ENCODE peak calls at places on chromosomes 7 and 10, in eight cellular contexts. G is colonic mucosa, N is choroid plexus epithelial cell, D is lower lobe of right lung, A is astrocyte, F is neural progenitor cell, W is mammary epithelial cell, L is cardiac muscle cell. H is an unnamed sample.

GRCh38 chr10:123144697-123145541 is 3.0 kb upstream of the HMX2 start:
- DNase-seq in A (no peak), D (no peak), G (no peak), L (no peak), F (peak; percentile 55), W (peak; percentile 14), N (no peak), H (no peak)

GRCh38 chr7:132866551-132866950 is 215.3 kb downstream of the CHCHD3 start:
- DNase-seq in W (no peak), F (no peak), D (no peak), A (no peak), N (no peak), G (no peak), L (no peak), H (no peak)

GRCh38 chr7:82534687-82535086 is 91.1 kb upstream of the CACNA2D1 start:
- DNase-seq in A (peak; percentile 48), N (peak; percentile 79), L (no peak), F (no peak), G (no peak), D (no peak), W (peak; percentile 52), H (peak; percentile 30)

GRCh38 chr7:148135106-148135505 is 455.5 kb upstream of the C7orf33 start:
- DNase-seq in G (no peak), F (no peak), A (no peak), D (no peak), W (no peak), N (peak; percentile 7), L (no peak), H (no peak)

GRCh38 chr7:151425670-151426075 is 14.3 kb downstream of the CRYGN start:
- DNase-seq in F (peak; percentile 56), N (peak; percentile 93), A (peak; percentile 78), L (no peak), W (no peak), D (no peak), G (no peak), H (peak; percentile 55)

GRCh38 chr10:71255817-71256660 is 43.7 kb downstream of the UNC5B start:
- DNase-seq in D (no peak), N (peak; percentile 82), W (peak; percentile 64), G (peak; percentile 92), A (peak; percentile 91), L (no peak), F (peak; percentile 54), H (peak; percentile 74)

GRCh38 chr7:80186721-80187120 is 52.1 kb downstream of the GNAI1 start:
- DNase-seq in G (no peak), F (no peak), N (no peak), A (peak; percentile 6), L (no peak), D (no peak), W (no peak), H (peak; percentile 4)

GRCh38 chr10:103637855-103638561 is 144.5 kb downstream of the NEURL1 start:
- DNase-seq in N (peak; percentile 63), G (no peak), L (no peak), F (peak; percentile 33), A (peak; percentile 94), W (no peak), D (no peak), H (peak; percentile 92)

GRCh38 chr10:79264942-79265341 is 82.3 kb upstream of the PPIF start:
- DNase-seq in D (no peak), G (no peak), N (no peak), L (no peak), F (no peak), A (no peak), W (peak; percentile 97), H (no peak)

GRCh38 chr7:17830206-17830605 is 110.1 kb downstream of the SNX13 start:
- DNase-seq in F (no peak), W (no peak), N (peak; percentile 32), G (no peak), L (no peak), A (no peak), D (no peak), H (no peak)

GRCh38 chr7:7566651-7567611 is at the start of gene MIOS:
- DNase-seq in N (peak; percentile 71), F (peak; percentile 87), L (peak; percentile 90), W (peak; percentile 73), A (peak; percentile 50), D (peak; percentile 93), G (peak; percentile 91), H (peak; percentile 51)

GRCh38 chr10:113410618-113411017 is 142.2 kb upstream of the HABP2 start:
- DNase-seq in W (no peak), G (no peak), A (no peak), F (no peak), D (no peak), L (no peak), N (no peak), H (no peak)

GRCh38 chr7:2710256-2710655 is 22.3 kb downstream of the AMZ1 start:
- DNase-seq in N (no peak), D (no peak), L (no peak), W (no peak), A (no peak), F (no peak), G (no peak), H (no peak)

GRCh38 chr7:130960208-130960988 is 226.4 kb upstream of the KLF14 start:
- DNase-seq in W (peak; percentile 94), N (peak; percentile 98), A (peak; percentile 99), L (no peak), G (no peak), D (no peak), F (no peak), H (peak; percentile 98)

GRCh38 chr10:48503293-48503911 is 101.5 kb downstream of the ARHGAP22 start:
- DNase-seq in F (no peak), L (no peak), W (no peak), G (peak; percentile 6), N (no peak), D (no peak), A (no peak), H (no peak)

GRCh38 chr7:84142726-84143125 is 51.9 kb downstream of the SEMA3A start:
- DNase-seq in G (no peak), A (no peak), W (no peak), N (no peak), D (no peak), L (no peak), F (no peak), H (no peak)

DNA sequence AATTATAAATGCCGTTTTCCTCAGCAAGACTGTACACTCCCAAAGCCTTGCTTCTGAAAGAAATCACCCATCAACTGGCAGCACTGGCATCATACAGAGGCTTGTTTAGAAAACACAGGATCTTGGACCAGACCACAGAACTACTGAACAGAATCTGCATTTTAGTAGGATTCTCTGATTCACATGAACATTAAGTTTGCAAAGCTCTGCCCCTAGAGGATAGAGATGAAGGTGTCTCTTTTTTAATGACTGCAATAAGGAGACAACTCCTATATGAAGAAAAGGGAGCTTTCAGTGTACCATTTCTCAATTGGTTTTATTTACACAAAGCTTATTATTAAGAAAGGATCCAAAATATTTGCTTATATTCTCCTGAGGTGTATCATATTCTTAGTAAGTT is 172.7 kb downstream of the AGMO start:
- DNase-seq in N (no peak), L (no peak), F (no peak), W (no peak), D (no peak), A (no peak), G (no peak), H (no peak)
- TF ChIP-seq CTCF in N (peak; percentile 45), L (no peak), F (no peak), W (no peak), D (no peak), A (no peak), G (no peak), H (peak; percentile 47)

GRCh38 chr7:115754226-115754625 is 276.3 kb downstream of the TFEC start:
- DNase-seq in D (no peak), W (no peak), L (no peak), N (no peak), A (no peak), G (no peak), F (no peak), H (no peak)

GRCh38 chr7:115747174-115747573 is 283.4 kb downstream of the TFEC start:
- DNase-seq in W (no peak), D (no peak), N (peak; percentile 29), A (no peak), G (no peak), F (no peak), L (no peak), H (no peak)

GRCh38 chr7:115749924-115750323 is 280.6 kb downstream of the TFEC start:
- DNase-seq in A (peak; percentile 33), G (no peak), L (peak; percentile 31), D (peak; percentile 79), F (no peak), W (no peak), N (peak; percentile 15), H (no peak)

GRCh38 chr7:115748123-115748738 is 282.3 kb downstream of the TFEC start:
- DNase-seq in L (no peak), W (no peak), A (no peak), F (peak; percentile 51), G (no peak), D (no peak), N (peak; percentile 30), H (peak; percentile 13)
- TF ChIP-seq CTCF in L (peak; percentile 13), W (no peak), A (peak; percentile 18), F (peak; percentile 65), G (peak; percentile 10), D (no peak), N (peak; percentile 54), H (peak; percentile 75)

GRCh38 chr7:143494622-143495021 is 16.9 kb downstream of the TAS2R41 start:
- DNase-seq in F (no peak), W (no peak), G (no peak), A (no peak), N (peak; percentile 67), L (no peak), D (no peak), H (no peak)
- TF ChIP-seq CTCF in F (no peak), W (no peak), G (no peak), A (peak; percentile 16), N (peak; percentile 44), L (no peak), D (no peak), H (peak; percentile 69)

GRCh38 chr7:123583821-123584220 is 17.8 kb upstream of the ASB15 start:
- DNase-seq in D (no peak), L (no peak), G (no peak), W (no peak), A (no peak), N (no peak), F (no peak), H (no peak)

GRCh38 chr7:123581162-123581459 is 20.5 kb upstream of the ASB15 start:
- DNase-seq in L (no peak), N (no peak), G (no peak), D (no peak), F (no peak), W (no peak), A (no peak), H (no peak)

DNA sequence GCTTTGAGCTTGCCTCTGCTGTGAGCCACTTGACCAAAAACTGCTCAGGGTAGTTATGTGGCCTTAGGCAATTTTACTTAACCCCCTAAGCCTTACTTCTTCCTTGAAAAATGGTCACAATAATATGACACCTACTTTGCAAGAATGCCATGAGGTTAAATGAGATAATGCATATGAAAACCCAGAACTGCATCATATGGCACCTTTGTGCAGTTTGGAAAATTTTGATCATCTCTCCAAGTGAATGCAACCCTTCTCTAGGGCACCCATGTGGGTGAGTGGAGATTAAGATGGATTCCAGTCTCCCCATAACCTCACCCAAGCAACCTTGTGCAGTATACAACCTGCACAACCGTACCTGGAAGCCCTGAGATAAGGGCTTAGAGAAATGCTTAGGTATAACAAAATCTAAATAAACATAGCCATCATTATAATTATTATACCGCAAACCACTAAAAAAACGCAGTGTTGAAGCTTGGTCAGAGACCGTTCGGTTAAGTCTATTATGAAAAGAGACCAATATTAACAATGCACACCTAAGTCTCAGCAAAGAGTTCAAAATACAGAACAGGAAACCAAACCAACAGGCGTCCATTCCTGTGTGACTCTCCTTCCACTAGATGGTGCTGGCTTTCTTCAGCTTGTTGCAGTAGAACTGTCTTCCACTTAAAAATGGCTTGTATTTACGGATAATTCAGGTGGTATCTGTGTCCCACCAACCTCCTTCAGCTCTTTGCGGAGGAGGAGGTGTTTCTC is 21.0 kb upstream of the ASB15 start:
- DNase-seq in N (peak; percentile 82), D (no peak), W (peak; percentile 41), L (peak; percentile 66), F (peak; percentile 67), G (peak; percentile 22), A (peak; percentile 14), H (peak; percentile 35)
- TF ChIP-seq CTCF in N (peak; percentile 94), D (peak; percentile 58), W (peak; percentile 93), L (peak; percentile 90), F (peak; percentile 82), G (peak; percentile 38), A (peak; percentile 71), H (peak; percentile 79)